ENCODE peak calls at places on chromosomes 16 and 17, in four cellular contexts. C is hypothalamus; Z is stimulated activated CD4-positive, alpha-beta T cell treated with anti-CD3 and anti-CD28 coated beads, Interleukin-2, amount 100 ng/mL, for 48 hours; K is CD8-positive, alpha-beta T cell. B is an unnamed sample.

GRCh38 chr16:23064642-23065041 is 84.6 kb downstream of the USP31 start:
- DNase-seq in C (no peak), Z (no peak), K (no peak), B (no peak)

GRCh38 chr16:67547423-67548264 is 14.7 kb upstream of the CTCF start:
- DNase-seq in C (no peak), Z (no peak), K (peak; percentile 60), B (no peak)

GRCh38 chr17:68972119-68972704 is 17.0 kb upstream of the ABCA8 start:
- DNase-seq in C (peak; percentile 7), Z (no peak), K (no peak), B (peak; percentile 31)

GRCh38 chr17:50352693-50353599 is 7.0 kb downstream of the XYLT2 start:
- DNase-seq in C (no peak), Z (no peak), K (no peak), B (no peak)

GRCh38 chr16:30870904-30871303 is 23.0 kb downstream of the BCL7C start:
- DNase-seq in C (no peak), Z (no peak), K (no peak), B (no peak)

GRCh38 chr16:1929105-1929504 is 10.9 kb upstream of the HS3ST6 start:
- DNase-seq in C (no peak), Z (peak; percentile 4), K (no peak), B (no peak)

GRCh38 chr17:7560172-7561027 is 1.3 kb upstream of the SENP3 start:
- DNase-seq in C (peak; percentile 34), Z (peak; percentile 55), K (peak; percentile 64), B (peak; percentile 80)

GRCh38 chr17:71461504-71462197 is 659.2 kb upstream of the SOX9 start:
- DNase-seq in C (no peak), Z (no peak), K (no peak), B (no peak)

GRCh38 chr17:45326566-45326965 is 9.7 kb upstream of the MAP3K14 start:
- DNase-seq in C (no peak), Z (no peak), K (no peak), B (no peak)

GRCh38 chr16:48157794-48158193 is 2.0 kb upstream of the ABCC12 start:
- DNase-seq in C (no peak), Z (no peak), K (no peak), B (no peak)

GRCh38 chr17:7856081-7856791 is 1.1 kb downstream of the NAA38 start:
- DNase-seq in C (no peak), Z (no peak), K (no peak), B (no peak)

GRCh38 chr17:82333279-82334171 is at the start of gene SECTM1:
- DNase-seq in C (no peak), Z (no peak), K (peak; percentile 27), B (no peak)

GRCh38 chr16:20129375-20129774 is 55.7 kb upstream of the GPR139 start:
- DNase-seq in C (no peak), Z (no peak), K (no peak), B (no peak)

GRCh38 chr17:14214271-14214670 is 22.4 kb downstream of the CDRT15 start:
- DNase-seq in C (no peak), Z (no peak), K (no peak), B (no peak)

GRCh38 chr16:68086336-68086821 is 1.2 kb downstream of the NFATC3 start:
- DNase-seq in C (no peak), Z (no peak), K (no peak), B (peak; percentile 25)

GRCh38 chr17:72446118-72446517 is 325.3 kb downstream of the SOX9 start:
- DNase-seq in C (no peak), Z (no peak), K (no peak), B (no peak)

GRCh38 chr17:75109407-75110236 is at the start of gene ARMC7:
- DNase-seq in C (peak; percentile 86), Z (peak; percentile 94), K (peak; percentile 92), B (peak; percentile 95)

GRCh38 chr16:9302102-9302501 is 210.7 kb downstream of the HAPSTR1 start:
- DNase-seq in C (no peak), Z (no peak), K (no peak), B (no peak)

GRCh38 chr16:71499775-71500364 is 10.7 kb upstream of the ZNF19 start:
- DNase-seq in C (peak; percentile 2), Z (peak; percentile 40), K (peak; percentile 51), B (peak; percentile 70)

GRCh38 chr16:2482181-2483107 is 7.5 kb downstream of the TBC1D24 start:
- DNase-seq in C (peak; percentile 69), Z (no peak), K (no peak), B (no peak)

GRCh38 chr16:87538594-87538993 is 45.8 kb upstream of the ZCCHC14 start:
- DNase-seq in C (no peak), Z (no peak), K (no peak), B (no peak)

GRCh38 chr16:5604770-5605169 is 507.2 kb upstream of the EEF2KMT start:
- DNase-seq in C (no peak), Z (no peak), K (no peak), B (peak; percentile 35)